ENCODE peak calls at places on chromosomes 7 and 10, in six cellular contexts. P is psoas muscle; J is upper lobe of right lung; I is brain microvascular endothelial cell; A is K562; W is CD8-positive, alpha-beta T cell. L is an unnamed sample.
A peak's percentile ranks its signal among the peaks of the same experiment; 100 is the strongest.

GRCh38 chr7:57250801-57251200 is 118.6 kb upstream of the ZNF479 start:
- DNase-seq in W (no peak), J (no peak), A (no peak), P (no peak), I (no peak), L (no peak)

GRCh38 chr7:99369767-99370353 is 4.7 kb upstream of the ARPC1B start:
- DNase-seq in J (no peak), A (peak; percentile 91), I (no peak), W (no peak), P (peak; percentile 22), L (no peak)

GRCh38 chr10:25604591-25604990 is 329.4 kb upstream of the MYO3A start:
- DNase-seq in J (no peak), P (no peak), I (no peak), W (no peak), A (no peak), L (no peak)

GRCh38 chr7:36215017-36215621 is 62.1 kb downstream of the EEPD1 start:
- DNase-seq in W (no peak), J (no peak), A (no peak), I (no peak), P (no peak), L (no peak)

GRCh38 chr7:64307254-64308018 is 6.3 kb upstream of the ZNF736 start:
- DNase-seq in P (peak; percentile 96), J (peak; percentile 97), A (peak; percentile 88), I (peak; percentile 73), W (peak; percentile 94), L (peak; percentile 90)

GRCh38 chr7:71095266-71095860 is 36.6 kb upstream of the GALNT17 start:
- DNase-seq in I (no peak), A (no peak), W (no peak), P (no peak), J (no peak), L (no peak)

GRCh38 chr7:92794386-92794785 is 42.0 kb downstream of the CDK6 start:
- DNase-seq in J (no peak), W (no peak), A (no peak), I (no peak), P (no peak), L (no peak)

GRCh38 chr10:51129946-51130554 is 55.8 kb downstream of the PRKG1 start:
- DNase-seq in J (no peak), A (no peak), I (no peak), P (no peak), W (no peak), L (no peak)

GRCh38 chr7:111407258-111407657 is 155.0 kb downstream of the IMMP2L start:
- DNase-seq in W (no peak), A (no peak), J (no peak), I (no peak), P (no peak), L (no peak)

DNA sequence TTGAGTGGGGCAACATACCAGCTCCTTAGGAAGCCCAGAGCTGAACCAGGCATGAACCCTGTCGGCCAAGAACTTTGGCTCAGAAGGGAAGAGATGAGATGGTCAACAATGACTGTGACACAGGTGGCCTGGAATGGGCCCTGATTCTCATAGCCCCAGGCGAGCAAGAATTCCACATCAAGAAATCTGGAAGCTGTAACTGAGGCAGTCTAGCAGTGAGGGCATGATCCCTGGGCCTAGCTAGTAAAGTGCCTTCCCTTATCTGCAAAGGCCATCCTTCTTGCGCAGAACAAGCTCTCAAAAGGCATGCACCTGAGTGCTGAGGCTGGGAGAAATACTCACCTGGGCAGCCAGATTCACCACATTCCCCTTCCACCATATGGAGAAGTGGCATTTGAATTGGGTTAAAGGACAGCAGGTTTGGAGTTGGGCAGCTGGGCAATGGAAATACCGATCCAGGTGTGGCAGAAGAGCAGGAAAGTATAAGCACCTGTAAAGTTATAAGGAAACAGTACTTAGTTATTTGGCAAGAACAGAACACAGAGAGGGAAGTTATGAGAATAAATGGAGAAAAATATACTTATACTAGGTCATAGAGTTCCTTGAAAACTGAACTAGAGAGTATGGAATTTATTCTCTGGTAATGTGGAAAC is 78.6 kb upstream of the CAPZA2 start:
- DNase-seq in W (no peak), A (no peak), J (no peak), I (no peak), P (no peak), L (no peak)
- H3K27me3 ChIP-seq in W (no peaks in the 10 kb centered on the region), A (peaks cover 10% of the 10 kb centered on the region), J (no peaks in the 10 kb centered on the region), I (no peaks in the 10 kb centered on the region), P (no peaks in the 10 kb centered on the region), L (no peaks in the 10 kb centered on the region)

DNA sequence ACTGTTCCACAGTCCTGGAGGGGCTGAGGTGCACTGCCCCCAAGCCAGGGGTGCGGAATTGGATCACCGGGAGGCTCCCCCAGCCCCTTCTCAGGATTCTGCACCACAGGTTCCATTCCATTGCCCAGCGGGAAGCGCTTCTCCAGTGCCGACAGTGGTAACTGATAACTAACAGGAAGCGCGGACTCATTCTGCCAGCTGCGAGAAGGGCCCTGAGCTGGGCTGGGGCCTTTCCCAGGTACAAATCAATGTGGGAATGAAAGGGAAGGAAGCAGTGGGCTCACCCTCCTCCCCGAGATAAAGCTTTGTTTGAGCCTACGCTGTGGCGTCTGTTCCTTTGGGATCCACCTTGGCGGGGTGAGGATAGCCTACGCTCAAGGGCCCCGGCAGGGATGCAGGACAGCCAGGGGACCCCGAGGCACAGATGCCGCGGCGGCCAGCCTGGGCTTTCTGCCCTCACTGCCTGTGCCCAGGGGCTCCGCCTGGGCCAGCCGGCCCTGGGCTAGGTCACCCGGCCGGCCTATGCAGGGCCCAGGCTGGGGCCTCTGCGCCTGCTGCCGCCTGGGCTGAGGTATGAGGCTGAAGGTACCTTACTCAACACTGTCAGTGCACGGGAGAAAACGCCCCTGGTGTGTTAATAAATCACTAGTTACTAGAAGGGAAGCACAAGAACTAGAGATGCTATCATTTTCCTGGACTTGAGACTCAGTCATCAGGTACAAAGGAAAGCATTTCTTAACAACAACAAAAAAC is 39.4 kb downstream of the EN2 start:
- DNase-seq in J (no peak), I (no peak), A (no peak), W (no peak), P (no peak), L (no peak)
- H3K27me3 ChIP-seq in J (peaks cover 55% of the 10 kb centered on the region), I (peaks cover 4% of the 10 kb centered on the region), A (peaks cover 57% of the 10 kb centered on the region), W (no peaks in the 10 kb centered on the region), P (peaks cover 9% of the 10 kb centered on the region), L (no peaks in the 10 kb centered on the region)

GRCh38 chr7:117478796-117479479 is 887 bp upstream of the CFTR start:
- DNase-seq in A (no peak), W (no peak), I (no peak), J (no peak), P (no peak), L (no peak)
- H3K27me3 ChIP-seq in A (peaks cover 12% of the 10 kb centered on the region), W (peaks cover 3% of the 10 kb centered on the region), I (peaks cover 21% of the 10 kb centered on the region), J (peaks cover 23% of the 10 kb centered on the region), P (peaks cover 3% of the 10 kb centered on the region), L (peaks cover 20% of the 10 kb centered on the region)

GRCh38 chr10:122713091-122713885 is 13.6 kb upstream of the C10orf120 start:
- DNase-seq in J (no peak), W (no peak), P (no peak), I (no peak), A (no peak), L (no peak)

GRCh38 chr10:122709971-122710370 is 10.3 kb upstream of the C10orf120 start:
- DNase-seq in J (no peak), W (no peak), I (no peak), A (no peak), P (no peak), L (no peak)

GRCh38 chr10:122710576-122710975 is 10.9 kb upstream of the C10orf120 start:
- DNase-seq in I (no peak), J (no peak), A (no peak), P (no peak), W (no peak), L (no peak)

GRCh38 chr10:122721111-122721510 is 21.5 kb upstream of the C10orf120 start:
- DNase-seq in J (no peak), P (no peak), I (no peak), A (no peak), W (no peak), L (no peak)

DNA sequence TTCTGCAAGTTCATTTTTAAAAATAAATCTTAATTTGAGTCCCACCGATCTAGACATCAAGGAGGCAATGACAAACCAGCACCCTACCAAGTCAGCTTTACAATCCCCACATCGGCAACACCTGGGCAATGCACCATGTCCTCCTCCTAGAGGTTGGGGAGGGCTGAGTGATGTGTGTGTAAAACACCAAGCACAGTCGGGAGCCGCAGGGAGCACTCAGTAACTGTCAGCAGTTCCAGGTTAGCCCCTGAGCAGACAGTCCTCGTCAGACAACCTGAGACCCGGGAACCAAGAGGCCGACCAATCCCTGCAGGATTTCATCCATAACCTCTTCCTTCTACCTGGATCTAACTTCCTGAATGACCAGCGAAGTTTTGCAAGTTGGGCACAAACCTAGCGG is 15.9 kb upstream of the C10orf120 start:
- DNase-seq in P (no peak), J (no peak), A (no peak), I (no peak), W (no peak), L (no peak)
- H3K27me3 ChIP-seq in P (no peaks in the 10 kb centered on the region), J (peaks cover 26% of the 10 kb centered on the region), A (peaks cover 20% of the 10 kb centered on the region), I (no peaks in the 10 kb centered on the region), W (peaks cover 2% of the 10 kb centered on the region), L (no peaks in the 10 kb centered on the region)

GRCh38 chr10:48744587-48744986 is 59.9 kb downstream of the WDFY4 start:
- DNase-seq in A (no peak), I (no peak), W (no peak), P (no peak), J (no peak), L (no peak)
- H3K27me3 ChIP-seq in A (peaks cover 20% of the 10 kb centered on the region), I (no peaks in the 10 kb centered on the region), W (no peaks in the 10 kb centered on the region), P (no peaks in the 10 kb centered on the region), J (no peaks in the 10 kb centered on the region), L (no peaks in the 10 kb centered on the region)

L was measured in uterus.